ENCODE peak calls at places on chromosomes 3 and 15, in nine cellular contexts. A is tibial artery; P is spleen; G is WERI-Rb-1; U is upper lobe of left lung; X is naive thymus-derived CD4-positive, alpha-beta T cell; J is kidney; H is CD8-positive, alpha-beta T cell; Y is brain microvascular endothelial cell. O is an unnamed sample.

GRCh38 chr15:64732156-64732860 is 43.1 kb downstream of the RBPMS2 start:
- DNase-seq in U (no peak), A (no peak), X (no peak), J (no peak), P (no peak), G (no peak), H (no peak), Y (no peak), O (no peak)

GRCh38 chr3:135739755-135740154 is 225.8 kb upstream of the PPP2R3A start:
- DNase-seq in G (no peak), X (no peak), A (no peak), H (no peak), Y (no peak), U (no peak), P (no peak), J (no peak), O (no peak)

GRCh38 chr15:101317473-101317872 is 22.4 kb upstream of the SNRPA1 start:
- DNase-seq in U (no peak), J (no peak), X (no peak), Y (no peak), P (no peak), H (no peak), A (no peak), G (no peak), O (no peak)

GRCh38 chr3:147384210-147385058 is 21.9 kb downstream of the ZIC4 start:
- DNase-seq in X (no peak), P (no peak), G (no peak), U (no peak), J (no peak), H (no peak), A (no peak), Y (no peak), O (no peak)

GRCh38 chr3:71809321-71809720 is 24.4 kb upstream of the PROK2 start:
- DNase-seq in P (no peak), U (no peak), H (no peak), J (no peak), Y (no peak), G (no peak), X (no peak), A (no peak), O (no peak)

GRCh38 chr15:71743861-71744382 is 66.4 kb upstream of the NR2E3 start:
- DNase-seq in Y (peak; percentile 43), A (no peak), U (peak; percentile 38), X (peak; percentile 57), P (no peak), H (peak; percentile 70), G (peak; percentile 64), J (no peak), O (no peak)

GRCh38 chr15:55590788-55591187 is 2.6 kb upstream of the PYGO1 start:
- DNase-seq in A (no peak), G (no peak), Y (no peak), P (no peak), U (no peak), J (no peak), H (no peak), X (no peak), O (no peak)

GRCh38 chr15:80677041-80677440 is 18.1 kb upstream of the ABHD17C start:
- DNase-seq in U (no peak), Y (no peak), J (no peak), A (no peak), H (no peak), X (no peak), G (no peak), P (no peak), O (no peak)

GRCh38 chr15:66193066-66193465 is 60.5 kb downstream of the MEGF11 start:
- DNase-seq in G (no peak), P (no peak), Y (no peak), A (no peak), U (no peak), J (no peak), X (no peak), H (no peak), O (no peak)

GRCh38 chr3:131083190-131083863 is 56.6 kb downstream of the NEK11 start:
- DNase-seq in U (no peak), Y (no peak), G (no peak), X (no peak), H (no peak), P (peak; percentile 61), A (peak; percentile 61), J (peak; percentile 74), O (peak; percentile 53)

GRCh38 chr15:81485806-81486205 is 111.8 kb upstream of the TMC3 start:
- DNase-seq in J (no peak), P (no peak), H (no peak), A (no peak), Y (no peak), X (no peak), G (no peak), U (no peak), O (no peak)

GRCh38 chr3:169618894-169619792 is 44.4 kb downstream of the MECOM start:
- DNase-seq in Y (no peak), G (peak; percentile 62), U (no peak), H (no peak), J (no peak), X (no peak), A (no peak), P (no peak), O (no peak)

GRCh38 chr15:39454189-39454986 is 126.5 kb upstream of the THBS1 start:
- DNase-seq in Y (no peak), H (no peak), U (no peak), X (no peak), G (no peak), J (no peak), A (no peak), P (no peak), O (no peak)

GRCh38 chr3:49668414-49668797 is 5.7 kb upstream of the APEH start:
- DNase-seq in Y (no peak), U (no peak), X (no peak), A (no peak), P (no peak), G (no peak), H (no peak), J (no peak), O (no peak)

GRCh38 chr15:69480932-69481331 is 28.3 kb downstream of the RPLP1 start:
- DNase-seq in H (no peak), Y (no peak), G (no peak), J (no peak), P (no peak), U (no peak), X (no peak), A (no peak), O (no peak)

GRCh38 chr3:99866167-99866810 is 48.6 kb downstream of the CMSS1 start:
- DNase-seq in U (no peak), Y (peak; percentile 72), J (no peak), G (no peak), X (no peak), A (no peak), H (no peak), P (no peak), O (no peak)
- H3K27ac ChIP-seq in U (no peak overlapping the region), Y (peak overlapping the region; percentile 62), J (no peak overlapping the region), G (no peak overlapping the region), X (no peak overlapping the region), A (peak overlapping the region; percentile 97), H (no peak overlapping the region), P (no peak overlapping the region), O (no peak overlapping the region)

GRCh38 chr3:23377928-23378672 is 175.0 kb downstream of the UBE2E2 start:
- DNase-seq in A (no peak), X (no peak), J (no peak), U (no peak), P (no peak), G (no peak), H (no peak), Y (no peak), O (peak; percentile 22)
- H3K4me3 ChIP-seq in A (no peak overlapping the region), X (no peak overlapping the region), J (no peak overlapping the region), U (no peak overlapping the region), P (no peak overlapping the region), G (no peak overlapping the region), H (no peak overlapping the region), Y (no peak overlapping the region), O (peak overlapping the region; percentile 42)

GRCh38 chr15:59999064-59999377 is 5.1 kb upstream of the FOXB1 start:
- DNase-seq in J (no peak), P (no peak), A (no peak), G (no peak), X (no peak), Y (no peak), H (no peak), U (no peak), O (no peak)
- H3K27ac ChIP-seq in J (no peak overlapping the region), P (no peak overlapping the region), A (no peak overlapping the region), G (no peak overlapping the region), X (no peak overlapping the region), Y (no peak overlapping the region), H (no peak overlapping the region), U (no peak overlapping the region), O (no peak overlapping the region)

DNA sequence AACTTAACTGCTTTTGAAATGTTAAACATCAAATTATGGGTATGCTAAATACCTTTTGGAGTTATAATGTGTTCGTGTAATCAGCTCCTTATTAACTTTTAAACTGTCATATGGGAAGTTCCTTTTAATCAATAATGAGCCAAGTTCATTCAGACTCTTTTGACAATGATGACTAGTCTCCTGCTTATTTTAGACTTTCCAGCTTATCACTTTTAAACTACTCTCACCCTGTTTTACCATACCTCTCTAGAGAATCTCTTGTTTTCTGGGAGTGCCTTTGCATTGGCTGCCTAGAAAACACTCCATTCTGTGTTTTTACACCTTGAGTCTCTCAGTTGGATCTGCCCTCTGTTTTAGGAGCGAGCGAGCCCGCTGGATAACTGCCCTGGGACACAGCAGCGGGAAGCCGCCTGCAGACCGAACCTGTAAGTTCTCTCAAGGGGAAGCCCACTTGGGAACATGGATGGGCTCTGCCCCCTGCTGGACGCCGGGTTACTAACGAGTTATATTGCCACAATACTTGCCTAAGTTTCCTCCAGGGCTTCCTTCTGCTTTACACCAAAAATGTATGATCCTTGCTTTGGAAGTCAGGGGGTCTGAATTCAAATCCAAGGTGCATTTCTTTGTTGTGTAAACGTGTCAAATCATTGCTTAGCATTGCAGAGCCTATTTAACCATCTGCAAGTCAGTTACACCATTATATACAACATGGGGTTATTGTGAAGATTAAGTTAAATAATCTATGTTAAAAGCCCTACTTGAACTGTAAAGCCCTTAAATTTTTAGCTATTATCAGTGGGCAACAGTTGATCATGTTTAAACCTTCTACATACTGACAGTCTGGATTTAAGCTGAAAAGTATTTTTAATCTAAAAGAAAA is 71.3 kb downstream of the DHX36 start:
- DNase-seq in Y (peak; percentile 85), X (peak; percentile 54), H (peak; percentile 70), A (peak; percentile 94), P (peak; percentile 91), J (peak; percentile 93), G (peak; percentile 89), U (peak; percentile 92), O (peak; percentile 51)
- H3K4me3 ChIP-seq in Y (no peak overlapping the region), X (no peak overlapping the region), H (no peak overlapping the region), A (no peak overlapping the region), P (no peak overlapping the region), J (no peak overlapping the region), G (no peak overlapping the region), U (no peak overlapping the region), O (no peak overlapping the region)

GRCh38 chr3:11305509-11305908 is 33.3 kb downstream of the ATG7 start:
- DNase-seq in Y (no peak), A (no peak), G (no peak), J (no peak), X (no peak), P (no peak), U (no peak), H (no peak), O (no peak)
- H3K27ac ChIP-seq in Y (peak overlapping the region; percentile 0), A (no peak overlapping the region), G (no peak overlapping the region), J (no peak overlapping the region), X (no peak overlapping the region), P (peak overlapping the region; percentile 18), U (no peak overlapping the region), H (no peak overlapping the region), O (no peak overlapping the region)

O was measured in SK-N-MC.